ENCODE peak calls at places on chromosome 3, in seven cellular contexts. P, W, S, I, C, A and T are unnamed samples.

GRCh38 chr3:73516656-73517055 is 108.1 kb downstream of the PDZRN3 start:
- DNase-seq in I (no peak), S (peak; percentile 88), P (no peak), A (peak; percentile 98), W (no peak), C (no peak), T (peak; percentile 83)

GRCh38 chr3:119831941-119832371 is 50.1 kb downstream of the NR1I2 start:
- DNase-seq in C (no peak), S (peak; percentile 70), I (no peak), P (peak; percentile 61), W (peak; percentile 36), A (no peak), T (no peak)

GRCh38 chr3:159166899-159167586 is 365.2 kb downstream of the MFSD1 start:
- DNase-seq in W (no peak), P (no peak), A (no peak), I (no peak), C (no peak), S (no peak), T (no peak)

GRCh38 chr3:172125963-172126403 is 86.6 kb downstream of the FNDC3B start:
- DNase-seq in P (no peak), A (peak; percentile 93), C (no peak), W (peak; percentile 67), S (peak; percentile 79), I (no peak), T (peak; percentile 66)

GRCh38 chr3:170244566-170244965 is 22.3 kb downstream of the PRKCI start:
- DNase-seq in I (peak; percentile 10), P (no peak), C (no peak), S (no peak), W (no peak), A (no peak), T (no peak)

GRCh38 chr3:150623945-150624344 is 20.8 kb downstream of the SELENOT start:
- DNase-seq in P (no peak), S (peak; percentile 18), A (no peak), C (no peak), W (no peak), I (no peak), T (no peak)

GRCh38 chr3:37997321-37997720 is 6.7 kb downstream of the VILL start:
- DNase-seq in I (no peak), C (no peak), A (peak; percentile 66), P (no peak), W (no peak), S (no peak), T (no peak)

GRCh38 chr3:179512398-179512797 is 50.3 kb upstream of the ACTL6A start:
- DNase-seq in P (no peak), A (no peak), S (no peak), W (no peak), I (no peak), C (no peak), T (no peak)

GRCh38 chr3:194285859-194286197 is 65.3 kb downstream of the CPN2 start:
- DNase-seq in S (no peak), W (no peak), A (no peak), I (no peak), C (no peak), P (no peak), T (no peak)

GRCh38 chr3:127277591-127277990 is 10.3 kb downstream of the PRR20G start:
- DNase-seq in S (no peak), W (no peak), A (no peak), I (no peak), C (no peak), P (peak; percentile 56), T (no peak)

GRCh38 chr3:107430214-107431047 is 53.2 kb downstream of the CCDC54 start:
- DNase-seq in W (no peak), S (peak; percentile 19), A (no peak), C (no peak), I (no peak), P (no peak), T (peak; percentile 23)

GRCh38 chr3:109050591-109051167 is 67.3 kb downstream of the MORC1 start:
- DNase-seq in W (peak; percentile 8), S (peak; percentile 19), C (no peak), A (no peak), I (peak; percentile 27), P (peak; percentile 30), T (no peak)

GRCh38 chr3:43077261-43077660 is 28.6 kb downstream of the POMGNT2 start:
- DNase-seq in I (no peak), W (no peak), S (no peak), P (no peak), A (no peak), C (no peak), T (no peak)

GRCh38 chr3:164418426-164418825 is 659.9 kb downstream of the SI start:
- DNase-seq in P (no peak), C (no peak), I (peak; percentile 97), S (no peak), W (no peak), A (no peak), T (no peak)

GRCh38 chr3:33440578-33441321 is 545 bp upstream of the UBP1 start:
- DNase-seq in A (peak; percentile 100), W (peak; percentile 99), I (peak; percentile 95), C (peak; percentile 99), S (peak; percentile 100), P (peak; percentile 100), T (peak; percentile 99)

GRCh38 chr3:81920805-81921204 is 159.4 kb upstream of the GBE1 start:
- DNase-seq in I (peak; percentile 7), P (no peak), C (no peak), W (no peak), A (no peak), S (no peak), T (no peak)

GRCh38 chr3:193827831-193828230 is 234.8 kb downstream of the OPA1 start:
- DNase-seq in W (no peak), A (no peak), S (no peak), C (no peak), P (no peak), I (no peak), T (no peak)

GRCh38 chr3:166462876-166463275 is 625.7 kb upstream of the BCHE start:
- DNase-seq in W (no peak), A (no peak), I (no peak), S (no peak), C (no peak), P (no peak), T (no peak)

GRCh38 chr3:133038089-133038730 is at the start of gene TMEM108:
- DNase-seq in P (peak; percentile 70), W (peak; percentile 93), A (peak; percentile 88), C (no peak), I (peak; percentile 98), S (peak; percentile 58), T (peak; percentile 76)